ENCODE peak calls at places on chromosomes 3 and 15, in nine cellular contexts. Z is heart left ventricle, K is stomach, R is SJSA1, A is mucosa of descending colon, O is HCT116, I is SK-N-SH, E is lower lobe of right lung, C is GM23248. G is an unnamed sample. For H3K36me3 and H3K4me1, the result is how much of the 10 kb centered on the place peaks cover.

GRCh38 chr3:194598771-194599557 is 34.3 kb downstream of the TMEM44 start:
- DNase-seq in Z (no peak), K (no peak), R (peak), A (no peak), O (no peak), I (no peak), E (no peak), C (peak), G (no peak)

GRCh38 chr3:61908344-61908743 is 347.0 kb downstream of the PTPRG start:
- DNase-seq in Z (no peak), K (no peak), R (no peak), A (no peak), O (no peak), I (no peak), E (no peak), C (peak), G (no peak)

GRCh38 chr15:23648920-23649515 is 1.4 kb upstream of the MAGEL2 start:
- DNase-seq in Z (no peak), K (peak), R (no peak), A (peak), O (no peak), I (peak), E (peak), C (peak), G (no peak)

GRCh38 chr15:32704343-32705076 is 13.3 kb upstream of the GREM1 start:
- DNase-seq in Z (no peak), K (no peak), R (no peak), A (no peak), O (no peak), I (no peak), E (no peak), C (peak), G (no peak)

GRCh38 chr15:74172751-74173544 is 562 bp upstream of the ISLR start:
- DNase-seq in Z (peak), K (peak), R (no peak), A (peak), O (no peak), I (peak), E (peak), C (peak), G (peak)

GRCh38 chr3:171810278-171811058 is at the start of gene PLD1:
- DNase-seq in Z (peak), K (peak), R (peak), A (peak), O (peak), I (peak), E (peak), C (peak), G (peak)

GRCh38 chr3:168044049-168044448 is 51.7 kb downstream of the GOLIM4 start:
- DNase-seq in Z (no peak), K (no peak), R (no peak), A (no peak), O (no peak), I (peak), E (no peak), C (no peak), G (no peak)

GRCh38 chr3:182633206-182633605 is 160.1 kb upstream of the ATP11B start:
- DNase-seq in Z (no peak), K (no peak), R (no peak), A (no peak), O (no peak), I (no peak), E (no peak), C (no peak), G (no peak)

GRCh38 chr3:98986073-98986472 is 84.6 kb upstream of the DCBLD2 start:
- DNase-seq in Z (peak), K (no peak), R (peak), A (no peak), O (peak), I (no peak), E (no peak), C (peak), G (no peak)

GRCh38 chr3:106367496-106367895 is 498.7 kb upstream of the CBLB start:
- DNase-seq in Z (no peak), K (no peak), R (no peak), A (no peak), O (no peak), I (no peak), E (no peak), C (no peak), G (no peak)

GRCh38 chr3:186464424-186465093 is 79.6 kb downstream of the CRYGS start:
- DNase-seq in Z (no peak), K (no peak), R (no peak), A (no peak), O (no peak), I (no peak), E (no peak), C (no peak), G (no peak)

GRCh38 chr3:188082040-188082439 is 71.9 kb upstream of the LPP start:
- DNase-seq in Z (no peak), K (no peak), R (no peak), A (no peak), O (no peak), I (no peak), E (no peak), C (peak), G (no peak)

GRCh38 chr3:57163751-57164150 is 1.4 kb downstream of the IL17RD start:
- DNase-seq in Z (no peak), K (no peak), R (no peak), A (no peak), O (no peak), I (no peak), E (no peak), C (peak), G (no peak)

GRCh38 chr3:187088701-187089100 is 50.6 kb downstream of the RPL39L start:
- DNase-seq in Z (no peak), K (no peak), R (no peak), A (no peak), O (no peak), I (no peak), E (no peak), C (no peak), G (no peak)

GRCh38 chr3:57281710-57282109 is 10.8 kb downstream of the ASB14 start:
- DNase-seq in Z (no peak), K (no peak), R (no peak), A (no peak), O (no peak), I (no peak), E (no peak), C (peak), G (no peak)

GRCh38 chr3:42654331-42655201 is 1.1 kb downstream of the ZBTB47 start:
- DNase-seq in Z (peak), K (peak), R (peak), A (peak), O (no peak), I (peak), E (no peak), C (peak), G (peak)

GRCh38 chr3:172040078-172040975 is 949 bp downstream of the FNDC3B start:
- DNase-seq in Z (peak), K (peak), R (peak), A (peak), O (peak), I (peak), E (peak), C (peak), G (peak)

GRCh38 chr15:68210821-68211655 is 5.9 kb upstream of the CALML4 start:
- DNase-seq in Z (peak), K (peak), R (no peak), A (peak), O (no peak), I (peak), E (peak), C (peak), G (peak)

GRCh38 chr3:141448606-141449216 is 38.1 kb upstream of the RASA2 start:
- DNase-seq in Z (no peak), K (no peak), R (peak), A (no peak), O (no peak), I (peak), E (no peak), C (peak), G (no peak)

GRCh38 chr3:188890572-188891270 is 281.1 kb upstream of the TPRG1 start:
- DNase-seq in Z (no peak), K (no peak), R (no peak), A (no peak), O (no peak), I (no peak), E (no peak), C (peak), G (no peak)

GRCh38 chr3:15892828-15893227 is 95.0 kb upstream of the ANKRD28 start:
- DNase-seq in Z (no peak), K (no peak), R (no peak), A (no peak), O (no peak), I (no peak), E (no peak), C (peak), G (no peak)

GRCh38 chr3:23701711-23702110 is 104.0 kb upstream of the UBE2E1 start:
- DNase-seq in Z (no peak), K (no peak), R (no peak), A (no peak), O (no peak), I (no peak), E (no peak), C (no peak), G (no peak)

GRCh38 chr3:187669675-187670504 is at the start of gene SST:
- DNase-seq in Z (peak), K (peak), R (no peak), A (peak), O (no peak), I (no peak), E (peak), C (peak), G (peak)

GRCh38 chr15:82043726-82044372 is 2.0 kb downstream of the MEX3B start:
- DNase-seq in Z (no peak), K (no peak), R (no peak), A (no peak), O (no peak), I (peak), E (peak), C (peak), G (peak)

GRCh38 chr3:136671921-136672320 is 80.3 kb downstream of the STAG1 start:
- DNase-seq in Z (no peak), K (no peak), R (no peak), A (no peak), O (no peak), I (no peak), E (no peak), C (peak), G (no peak)

GRCh38 chr3:30496496-30496966 is 109.9 kb upstream of the TGFBR2 start:
- DNase-seq in Z (no peak), K (no peak), R (peak), A (peak), O (no peak), I (no peak), E (no peak), C (peak), G (no peak)

GRCh38 chr3:171781711-171782127 is 28.6 kb downstream of the PLD1 start:
- DNase-seq in Z (no peak), K (no peak), R (peak), A (no peak), O (no peak), I (no peak), E (no peak), C (peak), G (no peak)

GRCh38 chr3:71008350-71008923 is 575.1 kb downstream of the FOXP1 start:
- DNase-seq in Z (no peak), K (no peak), R (no peak), A (no peak), O (no peak), I (no peak), E (no peak), C (no peak), G (no peak)

GRCh38 chr3:160454995-160455394 is 5.4 kb upstream of the TRIM59 start:
- DNase-seq in Z (no peak), K (no peak), R (no peak), A (no peak), O (no peak), I (no peak), E (no peak), C (no peak), G (no peak)

GRCh38 chr3:160460033-160460432 is 10.4 kb upstream of the TRIM59 start:
- DNase-seq in Z (no peak), K (no peak), R (no peak), A (no peak), O (no peak), I (no peak), E (no peak), C (no peak), G (no peak)

GRCh38 chr3:160455846-160456245 is 6.3 kb upstream of the TRIM59 start:
- DNase-seq in Z (no peak), K (no peak), R (no peak), A (no peak), O (no peak), I (no peak), E (no peak), C (no peak), G (no peak)

GRCh38 chr3:160458151-160458550 is 8.6 kb upstream of the TRIM59 start:
- DNase-seq in Z (no peak), K (no peak), R (no peak), A (no peak), O (no peak), I (no peak), E (no peak), C (no peak), G (no peak)

DNA sequence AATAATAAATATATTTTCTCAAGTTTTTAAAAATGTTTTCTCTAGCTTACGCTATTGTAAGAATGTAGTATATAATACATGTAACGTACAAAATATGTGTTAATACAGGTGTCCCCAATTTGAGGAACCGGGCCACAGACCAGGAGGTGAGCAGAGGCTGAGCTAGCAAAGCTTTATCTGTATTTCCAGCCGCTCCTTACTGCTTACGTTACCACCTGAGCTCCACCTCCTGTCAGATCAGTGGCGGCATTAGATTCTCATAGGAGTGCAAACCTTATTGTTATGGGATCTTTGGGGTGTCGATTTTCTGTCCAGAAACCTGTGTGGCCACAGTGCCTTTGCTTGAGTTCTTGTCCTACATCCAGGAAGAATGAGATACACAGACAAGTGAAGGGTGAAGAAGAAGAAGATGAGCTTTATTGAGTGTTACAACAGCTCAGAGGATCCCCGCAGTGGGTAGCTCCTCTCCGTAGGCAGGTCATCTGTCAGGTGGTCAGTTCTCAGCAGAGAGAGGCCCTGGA is 9.9 kb upstream of the TRIM59 start:
- DNase-seq in Z (no peak), K (no peak), R (no peak), A (no peak), O (no peak), I (no peak), E (no peak), C (no peak), G (no peak)
- H3K36me3 ChIP-seq in Z (under half), K (under half), R (under half), A (under half), O (under half), I (under half), E (under half), C (under half), G (under half)

DNA sequence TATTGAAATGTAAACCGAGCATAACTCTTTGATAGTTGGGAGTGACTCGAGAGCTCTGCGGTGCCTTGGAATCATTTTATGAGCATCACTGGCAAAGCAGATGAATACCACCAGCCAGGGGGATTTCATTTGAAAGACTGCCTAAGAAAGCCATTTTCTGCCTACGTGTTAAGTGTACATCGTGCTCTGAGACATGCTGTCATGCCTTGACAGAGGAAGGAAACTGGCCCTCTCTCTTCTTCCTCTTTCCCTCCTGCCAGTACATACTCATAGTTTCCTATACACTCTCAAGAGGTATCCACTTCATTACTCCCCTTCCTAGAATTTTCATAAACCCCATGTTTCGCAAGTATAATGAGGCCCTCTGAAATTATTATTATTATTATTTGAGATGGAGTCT is 8.8 kb downstream of the BCL2A1 start:
- DNase-seq in Z (no peak), K (no peak), R (no peak), A (no peak), O (no peak), I (no peak), E (no peak), C (no peak), G (no peak)
- H3K4me1 ChIP-seq in Z (under half), K (under half), R (under half), A (under half), O (under half), I (under half), E (under half), C (under half), G (under half)

GRCh38 chr3:138326866-138327595 is 2.6 kb downstream of the NME9 start:
- DNase-seq in Z (no peak), K (no peak), R (no peak), A (no peak), O (no peak), I (no peak), E (no peak), C (no peak), G (no peak)

GRCh38 chr3:138328341-138328740 is 1.3 kb downstream of the NME9 start:
- DNase-seq in Z (no peak), K (no peak), R (peak), A (no peak), O (no peak), I (peak), E (no peak), C (peak), G (no peak)

GRCh38 chr3:138323971-138324370 is 5.7 kb downstream of the NME9 start:
- DNase-seq in Z (no peak), K (no peak), R (no peak), A (no peak), O (no peak), I (no peak), E (no peak), C (no peak), G (no peak)

GRCh38 chr3:138327831-138328230 is 1.8 kb downstream of the NME9 start:
- DNase-seq in Z (no peak), K (no peak), R (no peak), A (no peak), O (no peak), I (no peak), E (no peak), C (no peak), G (no peak)

GRCh38 chr3:138325990-138326389 is 3.7 kb downstream of the NME9 start:
- DNase-seq in Z (no peak), K (no peak), R (no peak), A (no peak), O (no peak), I (no peak), E (no peak), C (no peak), G (no peak)
- H3K4me3 ChIP-seq in Z (no peak), K (no peak), R (no peak), A (no peak), O (no peak), I (no peak), E (no peak), C (no peak), G (no peak)

DNA sequence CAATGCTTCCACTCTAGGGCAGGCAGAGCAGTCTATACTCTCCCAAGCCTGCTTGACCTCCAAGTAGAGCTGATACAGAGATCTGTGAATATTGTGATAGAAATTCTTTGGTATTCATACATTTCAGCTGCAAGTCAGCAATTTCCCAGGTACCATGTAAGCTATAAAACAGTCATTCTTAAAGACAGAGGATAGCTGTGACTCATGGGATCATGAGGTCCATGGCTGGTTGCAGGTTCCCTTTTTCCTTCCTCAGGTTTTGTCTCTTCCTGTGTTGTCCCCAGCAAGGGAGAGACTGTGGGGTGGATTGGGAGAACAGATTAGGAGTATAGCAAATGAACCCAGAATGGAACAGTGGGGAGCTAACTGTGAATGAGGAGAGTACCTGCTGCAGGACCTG is 5.4 kb upstream of the P4HTM start:
- DNase-seq in Z (no peak), K (no peak), R (no peak), A (no peak), O (no peak), I (no peak), E (no peak), C (peak), G (no peak)
- H3K36me3 ChIP-seq in Z (half or more), K (half or more), R (under half), A (under half), O (under half), I (under half), E (half or more), C (under half), G (under half)

GRCh38 chr15:90560229-90560771 is 30.6 kb downstream of the CRTC3 start:
- DNase-seq in Z (peak), K (no peak), R (peak), A (peak), O (no peak), I (peak), E (no peak), C (peak), G (no peak)
- H3K4me1 ChIP-seq in Z (under half), K (half or more), R (under half), A (under half), O (under half), I (under half), E (half or more), C (half or more), G (under half)

GRCh38 chr3:114746502-114746901 is 400.6 kb downstream of the ZBTB20 start:
- DNase-seq in Z (no peak), K (no peak), R (peak), A (no peak), O (no peak), I (no peak), E (no peak), C (peak), G (no peak)
- H3K4me3 ChIP-seq in Z (peak), K (peak), R (peak), A (no peak), O (peak), I (no peak), E (peak), C (peak), G (peak)

DNA sequence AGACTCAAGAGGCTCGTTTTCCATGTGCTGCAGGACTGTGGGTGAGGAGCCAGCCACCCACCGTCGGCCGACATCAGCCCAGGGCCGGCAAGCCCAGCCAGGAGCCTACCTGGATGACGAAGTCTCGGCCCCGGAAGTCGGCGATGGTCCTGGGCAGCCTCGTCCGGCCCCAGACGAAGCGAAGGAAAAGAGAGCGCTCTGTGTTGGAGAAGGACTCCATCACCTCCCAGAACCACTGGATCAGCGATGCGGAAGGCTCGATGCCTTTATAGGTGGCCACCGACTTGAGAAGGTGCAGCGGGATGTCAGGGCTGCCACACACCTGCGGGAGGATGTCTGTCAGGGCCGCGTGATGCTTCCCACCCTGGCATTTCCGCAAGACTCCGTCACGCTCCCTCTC is 13.8 kb upstream of the OCA2 start:
- DNase-seq in Z (peak), K (no peak), R (no peak), A (no peak), O (no peak), I (no peak), E (no peak), C (no peak), G (no peak)
- H3K36me3 ChIP-seq in Z (half or more), K (half or more), R (half or more), A (under half), O (under half), I (under half), E (half or more), C (under half), G (under half)

GRCh38 chr15:76161153-76162049 is 101.6 kb downstream of the TMEM266 start:
- DNase-seq in Z (no peak), K (no peak), R (no peak), A (no peak), O (no peak), I (no peak), E (no peak), C (no peak), G (no peak)
- H3K4me1 ChIP-seq in Z (under half), K (under half), R (under half), A (under half), O (under half), I (under half), E (under half), C (under half), G (under half)

GRCh38 chr3:69869643-69870042 is 129.9 kb upstream of the SAMMSON start:
- DNase-seq in Z (no peak), K (no peak), R (no peak), A (no peak), O (no peak), I (no peak), E (no peak), C (peak), G (no peak)
- H3K4me3 ChIP-seq in Z (no peak), K (no peak), R (no peak), A (no peak), O (no peak), I (no peak), E (no peak), C (no peak), G (no peak)

GRCh38 chr15:63048986-63049665 is 6.6 kb downstream of the TPM1 start:
- DNase-seq in Z (peak), K (peak), R (peak), A (peak), O (no peak), I (peak), E (peak), C (peak), G (peak)
- H3K36me3 ChIP-seq in Z (under half), K (under half), R (half or more), A (under half), O (under half), I (half or more), E (under half), C (half or more), G (under half)

G was measured in aorta.